ENCODE peak calls at places on chromosomes 11 and 22, in five cellular contexts. A, D, Y, G and R are unnamed samples.

GRCh38 chr11:95512177-95512576 is 277.4 kb downstream of the FAM76B start:
- DNase-seq in A (peak; percentile 97), D (no peak), Y (no peak), G (no peak), R (no peak)

GRCh38 chr22:19911540-19912235 is 29.9 kb upstream of the COMT start:
- DNase-seq in A (no peak), D (no peak), Y (no peak), G (no peak), R (no peak)

GRCh38 chr11:67371199-67371548 is 2.2 kb downstream of the CLCF1 start:
- DNase-seq in A (no peak), D (no peak), Y (no peak), G (no peak), R (no peak)

GRCh38 chr11:95459268-95460040 is 228.5 kb upstream of the SESN3 start:
- DNase-seq in A (peak; percentile 64), D (no peak), Y (no peak), G (no peak), R (no peak)

GRCh38 chr11:1008781-1009180 is 27.7 kb downstream of the MUC6 start:
- DNase-seq in A (no peak), D (no peak), Y (no peak), G (no peak), R (no peak)

GRCh38 chr11:66388746-66389386 is 17.3 kb upstream of the SLC29A2 start:
- DNase-seq in A (peak; percentile 81), D (peak; percentile 88), Y (peak; percentile 57), G (peak; percentile 75), R (peak; percentile 94)

GRCh38 chr11:45391168-45391850 is 105.2 kb upstream of the SYT13 start:
- DNase-seq in A (no peak), D (no peak), Y (no peak), G (no peak), R (no peak)

GRCh38 chr11:68312117-68312779 is at the start of gene LRP5:
- DNase-seq in A (peak; percentile 65), D (peak; percentile 50), Y (no peak), G (no peak), R (no peak)

GRCh38 chr11:27757953-27758352 is 57.7 kb upstream of the BDNF start:
- DNase-seq in A (peak; percentile 57), D (peak; percentile 53), Y (no peak), G (no peak), R (no peak)

GRCh38 chr11:128493570-128493965 is 93.8 kb downstream of the ETS1 start:
- DNase-seq in A (peak; percentile 62), D (peak; percentile 45), Y (no peak), G (no peak), R (no peak)

GRCh38 chr11:128494418-128495332 is 92.7 kb downstream of the ETS1 start:
- DNase-seq in A (no peak), D (no peak), Y (no peak), G (no peak), R (no peak)

GRCh38 chr11:128492903-128493569 is 94.3 kb downstream of the ETS1 start:
- DNase-seq in A (peak; percentile 36), D (no peak), Y (no peak), G (no peak), R (no peak)

GRCh38 chr11:128491195-128491936 is 96.0 kb downstream of the ETS1 start:
- DNase-seq in A (peak; percentile 36), D (no peak), Y (no peak), G (no peak), R (no peak)

DNA sequence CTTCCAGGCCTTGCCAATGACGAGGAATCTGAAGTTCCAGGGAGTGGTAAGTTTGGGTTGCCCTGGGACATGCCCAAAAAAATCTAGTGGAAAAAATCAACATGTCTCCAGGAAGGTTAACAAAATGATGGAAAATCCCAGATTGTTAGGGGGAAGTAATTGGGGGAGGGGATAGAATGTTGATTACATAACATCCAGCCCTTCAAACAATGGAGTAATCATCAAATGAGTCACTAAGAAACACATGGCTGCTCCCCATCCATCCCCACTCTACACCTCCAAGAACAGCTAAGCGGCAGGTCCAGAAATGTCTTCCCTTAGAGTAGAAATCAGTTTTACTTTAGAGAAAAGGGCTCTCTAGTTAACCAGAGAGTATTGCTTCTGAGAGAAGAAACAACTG is 94.9 kb downstream of the ETS1 start:
- DNase-seq in A (peak; percentile 69), D (no peak), Y (no peak), G (no peak), R (no peak)
- H3K4me1 ChIP-seq in A (peaks cover 88% of the 10 kb centered on the region), D (peaks cover 63% of the 10 kb centered on the region), Y (peaks cover 54% of the 10 kb centered on the region), G (peaks cover 26% of the 10 kb centered on the region), R (peaks cover 92% of the 10 kb centered on the region)

GRCh38 chr11:130489027-130489584 is 40.7 kb downstream of the ADAMTS15 start:
- DNase-seq in A (no peak), D (no peak), Y (no peak), G (no peak), R (no peak)

GRCh38 chr11:130486981-130487380 is 38.5 kb downstream of the ADAMTS15 start:
- DNase-seq in A (no peak), D (no peak), Y (no peak), G (no peak), R (no peak)

GRCh38 chr11:130489716-130490115 is 41.3 kb downstream of the ADAMTS15 start:
- DNase-seq in A (no peak), D (no peak), Y (no peak), G (no peak), R (no peak)

GRCh38 chr11:130487390-130488186 is 39.1 kb downstream of the ADAMTS15 start:
- DNase-seq in A (no peak), D (no peak), Y (no peak), G (no peak), R (no peak)

GRCh38 chr11:130488187-130489026 is 40.0 kb downstream of the ADAMTS15 start:
- DNase-seq in A (no peak), D (no peak), Y (no peak), G (no peak), R (no peak)
- H3K9me2 ChIP-seq in A (no peaks in the 10 kb centered on the region), D (no peaks in the 10 kb centered on the region), Y (no peaks in the 10 kb centered on the region), G (no peaks in the 10 kb centered on the region), R (no peaks in the 10 kb centered on the region)

GRCh38 chr11:14309425-14310192 is 49.4 kb downstream of the RRAS2 start:
- DNase-seq in A (no peak), D (no peak), Y (no peak), G (no peak), R (no peak)

GRCh38 chr11:14308114-14308896 is 50.7 kb downstream of the RRAS2 start:
- DNase-seq in A (peak; percentile 74), D (peak; percentile 62), Y (no peak), G (peak; percentile 12), R (peak; percentile 66)

GRCh38 chr11:14308897-14309387 is 50.0 kb downstream of the RRAS2 start:
- DNase-seq in A (no peak), D (no peak), Y (no peak), G (no peak), R (no peak)

GRCh38 chr11:14312736-14313438 is 46.1 kb downstream of the RRAS2 start:
- DNase-seq in A (peak; percentile 26), D (peak; percentile 74), Y (no peak), G (no peak), R (no peak)

GRCh38 chr11:14310696-14311095 is 48.3 kb downstream of the RRAS2 start:
- DNase-seq in A (peak; percentile 55), D (no peak), Y (no peak), G (no peak), R (no peak)
- H3K27ac ChIP-seq in A (peak overlapping the region; percentile 25), D (no peak overlapping the region), Y (no peak overlapping the region), G (no peak overlapping the region), R (no peak overlapping the region)

GRCh38 chr22:46074771-46075551 is 75.4 kb upstream of the PPARA start:
- DNase-seq in A (peak; percentile 56), D (no peak), Y (no peak), G (no peak), R (no peak)
- H3K4me1 ChIP-seq in A (peaks cover 9% of the 10 kb centered on the region), D (peaks cover 29% of the 10 kb centered on the region), Y (peaks cover 38% of the 10 kb centered on the region), G (peaks cover 71% of the 10 kb centered on the region), R (peaks cover 22% of the 10 kb centered on the region)

GRCh38 chr22:29914991-29915390 is 32.0 kb downstream of the MTMR3 start:
- DNase-seq in A (no peak), D (no peak), Y (no peak), G (no peak), R (no peak)

GRCh38 chr22:29916007-29916544 is 33.1 kb downstream of the MTMR3 start:
- DNase-seq in A (no peak), D (no peak), Y (no peak), G (no peak), R (no peak)

GRCh38 chr22:29912605-29913398 is 29.8 kb downstream of the MTMR3 start:
- DNase-seq in A (peak; percentile 85), D (peak; percentile 81), Y (no peak), G (no peak), R (no peak)

GRCh38 chr22:29912141-29912540 is 29.2 kb downstream of the MTMR3 start:
- DNase-seq in A (no peak), D (no peak), Y (no peak), G (no peak), R (no peak)

GRCh38 chr22:29914165-29914564 is 31.2 kb downstream of the MTMR3 start:
- DNase-seq in A (peak; percentile 90), D (peak; percentile 57), Y (peak; percentile 42), G (no peak), R (no peak)
- H3K9me2 ChIP-seq in A (no peaks in the 10 kb centered on the region), D (no peaks in the 10 kb centered on the region), Y (peaks cover 3% of the 10 kb centered on the region), G (no peaks in the 10 kb centered on the region), R (no peaks in the 10 kb centered on the region)

DNA sequence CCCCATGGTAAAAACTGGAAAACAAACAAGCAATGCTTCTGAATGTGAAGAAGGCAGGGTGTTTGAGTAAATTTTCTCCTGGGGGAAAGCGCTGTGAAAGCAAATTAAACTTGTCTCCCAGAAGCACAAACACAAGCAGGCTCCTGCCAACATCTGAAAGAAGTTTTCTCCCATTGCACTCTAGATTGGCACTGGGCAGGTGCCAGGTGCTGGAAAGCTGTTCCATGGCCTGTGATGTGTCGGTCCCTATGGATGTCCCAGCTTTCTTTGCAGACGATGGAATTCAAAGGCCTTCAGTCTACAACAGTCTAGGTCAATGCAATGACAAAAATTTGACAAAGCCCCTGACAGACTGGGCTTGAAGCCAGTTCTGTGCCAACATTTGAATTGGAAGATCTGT is 246.1 kb upstream of the NARS2 start:
- DNase-seq in A (no peak), D (no peak), Y (no peak), G (no peak), R (no peak)
- H3K27ac ChIP-seq in A (no peak overlapping the region), D (peak overlapping the region; percentile 93), Y (no peak overlapping the region), G (no peak overlapping the region), R (no peak overlapping the region)

GRCh38 chr22:46061124-46061410 is 84.1 kb upstream of the WNT7B start:
- DNase-seq in A (no peak), D (no peak), Y (no peak), G (no peak), R (no peak)
- H3K4me1 ChIP-seq in A (peaks cover 63% of the 10 kb centered on the region), D (peaks cover 66% of the 10 kb centered on the region), Y (no peaks in the 10 kb centered on the region), G (peaks cover 18% of the 10 kb centered on the region), R (peaks cover 42% of the 10 kb centered on the region)

GRCh38 chr11:132895340-132895739 is 637.0 kb downstream of the OPCML start:
- DNase-seq in A (peak; percentile 18), D (no peak), Y (no peak), G (no peak), R (no peak)

GRCh38 chr11:132898021-132898420 is 634.3 kb downstream of the OPCML start:
- DNase-seq in A (no peak), D (no peak), Y (no peak), G (no peak), R (no peak)

GRCh38 chr11:132894598-132894997 is 637.7 kb downstream of the OPCML start:
- DNase-seq in A (no peak), D (no peak), Y (no peak), G (no peak), R (no peak)

GRCh38 chr11:132901638-132902610 is 630.4 kb downstream of the OPCML start:
- DNase-seq in A (peak; percentile 26), D (no peak), Y (no peak), G (no peak), R (no peak)

GRCh38 chr11:132898676-132899075 is 633.6 kb downstream of the OPCML start:
- DNase-seq in A (no peak), D (no peak), Y (no peak), G (no peak), R (no peak)
- H3K9me2 ChIP-seq in A (no peaks in the 10 kb centered on the region), D (no peaks in the 10 kb centered on the region), Y (no peaks in the 10 kb centered on the region), G (no peaks in the 10 kb centered on the region), R (no peaks in the 10 kb centered on the region)